ENCODE peak calls at places on chromosomes 7 and 10, in six cellular contexts. W is tibial nerve; S is CD8-positive, alpha-beta memory T cell; M is fibroblast of lung; E is neural progenitor cell; L is coronary artery. I is an unnamed sample.

GRCh38 chr10:116134316-116134715 is 138.7 kb downstream of the GFRA1 start:
- DNase-seq in E (no peak), S (no peak), M (peak; percentile 3), W (no peak), L (no peak), I (no peak)

GRCh38 chr7:31114593-31115343 is 62.7 kb downstream of the ADCYAP1R1 start:
- DNase-seq in E (peak; percentile 70), M (peak; percentile 53), L (no peak), W (no peak), S (no peak), I (no peak)

GRCh38 chr7:127885222-127885772 is 145.9 kb downstream of the LRRC4 start:
- DNase-seq in W (no peak), S (no peak), L (no peak), M (no peak), E (no peak), I (no peak)

GRCh38 chr7:159005618-159006017 is 139.0 kb downstream of the VIPR2 start:
- DNase-seq in L (no peak), M (no peak), W (no peak), E (no peak), S (no peak), I (no peak)

GRCh38 chr7:5314864-5315263 is 32.1 kb downstream of the SLC29A4 start:
- DNase-seq in S (no peak), W (no peak), L (no peak), E (no peak), M (no peak), I (no peak)

GRCh38 chr7:85094046-85094720 is 92.7 kb downstream of the SEMA3D start:
- DNase-seq in M (peak; percentile 69), W (peak; percentile 50), S (no peak), E (no peak), L (no peak), I (no peak)

GRCh38 chr10:30980951-30981616 is 50.6 kb downstream of the ZNF438 start:
- DNase-seq in M (peak; percentile 83), W (peak; percentile 83), S (no peak), L (no peak), E (no peak), I (no peak)

GRCh38 chr10:108783897-108784296 is 1139.4 kb downstream of the XPNPEP1 start:
- DNase-seq in S (no peak), W (no peak), E (peak; percentile 56), L (no peak), M (peak; percentile 36), I (no peak)

GRCh38 chr10:117005454-117006055 is 568 bp upstream of the SHTN1 start:
- DNase-seq in E (peak; percentile 75), S (no peak), L (no peak), M (no peak), W (no peak), I (no peak)

GRCh38 chr7:150716939-150717338 is 526 bp downstream of the GIMAP1 start:
- DNase-seq in L (no peak), S (no peak), E (no peak), M (no peak), W (no peak), I (no peak)

GRCh38 chr10:69988094-69988493 is 64.6 kb upstream of the MACROH2A2 start:
- DNase-seq in L (no peak), S (no peak), M (no peak), W (no peak), E (no peak), I (no peak)

GRCh38 chr7:47783456-47784240 is 164.6 kb downstream of the PKD1L1 start:
- DNase-seq in M (peak; percentile 98), S (no peak), W (peak; percentile 50), E (no peak), L (no peak), I (no peak)

DNA sequence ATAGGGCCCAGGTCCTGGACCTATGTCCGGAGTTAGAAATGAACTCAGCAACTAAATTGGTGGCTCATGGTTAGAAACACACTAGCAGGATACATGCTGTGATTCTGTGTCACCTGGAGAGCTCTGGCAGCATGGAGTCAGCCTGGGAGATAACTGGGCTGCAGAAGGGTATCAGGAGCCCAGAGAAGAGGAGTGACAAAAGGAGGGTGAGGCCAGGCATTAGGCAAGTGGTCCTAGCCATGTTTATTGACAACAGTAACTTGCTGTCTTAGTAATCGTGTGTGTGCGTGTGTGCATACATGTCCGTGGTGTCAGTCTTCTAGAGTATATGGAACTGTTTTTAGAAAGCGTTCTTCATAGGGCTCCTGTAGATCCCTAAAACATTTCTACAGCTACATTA is 157.5 kb upstream of the PHYHIPL start:
- DNase-seq in S (no peak), M (no peak), L (no peak), W (no peak), E (no peak), I (no peak)
- H3K4me3 ChIP-seq in S (no peak overlapping the region), M (peak overlapping the region; percentile 32), L (peak overlapping the region; percentile 50), W (no peak overlapping the region), E (no peak overlapping the region), I (no peak overlapping the region)

GRCh38 chr10:104333728-104334373 is 4.4 kb downstream of the ITPRIP start:
- DNase-seq in M (peak; percentile 8), E (no peak), W (no peak), S (no peak), L (peak; percentile 56), I (no peak)

GRCh38 chr10:104332243-104333036 is 5.8 kb downstream of the ITPRIP start:
- DNase-seq in W (no peak), L (peak; percentile 65), S (no peak), M (peak; percentile 32), E (no peak), I (no peak)

GRCh38 chr10:104333037-104333727 is 5.1 kb downstream of the ITPRIP start:
- DNase-seq in W (no peak), L (peak; percentile 63), M (peak; percentile 27), S (peak; percentile 88), E (no peak), I (peak; percentile 85)

GRCh38 chr10:104334965-104335650 is 3.2 kb downstream of the ITPRIP start:
- DNase-seq in M (no peak), E (no peak), S (no peak), L (peak; percentile 69), W (no peak), I (no peak)

GRCh38 chr10:104334561-104334960 is 3.7 kb downstream of the ITPRIP start:
- DNase-seq in L (peak; percentile 57), S (no peak), M (no peak), W (no peak), E (no peak), I (no peak)
- H3K4me3 ChIP-seq in L (peak overlapping the region; percentile 23), S (no peak overlapping the region), M (no peak overlapping the region), W (no peak overlapping the region), E (no peak overlapping the region), I (no peak overlapping the region)

GRCh38 chr10:88508054-88508453 is 75.1 kb downstream of the RNLS start:
- DNase-seq in E (no peak), S (no peak), M (no peak), W (no peak), L (no peak), I (no peak)
- H3K4me3 ChIP-seq in E (no peak overlapping the region), S (no peak overlapping the region), M (no peak overlapping the region), W (no peak overlapping the region), L (no peak overlapping the region), I (no peak overlapping the region)

DNA sequence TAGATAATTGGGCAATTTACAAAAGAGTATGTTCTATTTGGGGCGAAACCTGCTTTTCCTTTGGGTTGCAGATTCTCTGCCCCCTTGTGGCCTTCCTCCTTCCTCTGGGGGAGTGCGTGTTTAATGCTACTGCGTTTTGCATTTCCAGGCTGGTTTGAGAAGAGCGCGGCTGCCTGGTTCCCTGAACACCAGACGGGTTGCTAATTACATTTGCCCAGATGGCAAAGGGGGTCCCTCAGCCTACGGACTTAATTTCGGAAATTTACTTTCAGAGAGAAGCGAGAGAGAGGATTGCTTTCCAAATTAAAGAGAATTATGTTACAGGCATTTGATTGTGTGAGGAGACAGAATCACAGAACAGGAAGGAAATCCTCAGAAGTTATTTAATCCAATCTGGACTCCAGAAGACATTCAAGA is 91.9 kb upstream of the JAZF1 start:
- DNase-seq in M (peak; percentile 74), W (peak; percentile 48), S (peak; percentile 5), L (no peak), E (peak; percentile 71), I (no peak)
- H3K4me3 ChIP-seq in M (peak overlapping the region; percentile 6), W (no peak overlapping the region), S (no peak overlapping the region), L (no peak overlapping the region), E (no peak overlapping the region), I (no peak overlapping the region)

DNA sequence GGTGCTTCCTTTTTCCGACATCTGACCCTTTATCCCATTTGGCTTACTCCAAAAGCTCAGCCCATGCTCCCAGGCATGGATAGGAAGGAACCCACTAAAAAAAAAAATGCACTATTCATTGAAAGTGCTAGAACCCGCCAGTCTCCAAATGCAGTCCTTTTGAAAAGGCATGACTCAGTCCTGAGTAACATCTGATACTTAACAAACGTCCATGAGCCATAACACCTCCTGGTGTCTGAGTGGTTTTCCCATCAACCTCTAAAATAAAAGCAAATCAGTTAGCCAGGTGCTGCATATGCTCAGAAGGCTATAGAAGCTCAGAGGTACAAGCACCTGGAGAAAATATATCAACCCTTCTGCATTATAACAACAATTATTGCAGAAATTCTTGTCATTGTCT is 45.0 kb upstream of the CACUL1 start:
- DNase-seq in L (no peak), W (no peak), M (no peak), E (no peak), S (no peak), I (no peak)
- H3K4me3 ChIP-seq in L (no peak overlapping the region), W (no peak overlapping the region), M (no peak overlapping the region), E (no peak overlapping the region), S (no peak overlapping the region), I (no peak overlapping the region)

GRCh38 chr10:16686081-16686902 is 130.9 kb downstream of the RSU1 start:
- DNase-seq in E (no peak), W (no peak), L (no peak), S (no peak), M (no peak), I (no peak)
- H3K4me3 ChIP-seq in E (no peak overlapping the region), W (no peak overlapping the region), L (no peak overlapping the region), S (no peak overlapping the region), M (no peak overlapping the region), I (no peak overlapping the region)

DNA sequence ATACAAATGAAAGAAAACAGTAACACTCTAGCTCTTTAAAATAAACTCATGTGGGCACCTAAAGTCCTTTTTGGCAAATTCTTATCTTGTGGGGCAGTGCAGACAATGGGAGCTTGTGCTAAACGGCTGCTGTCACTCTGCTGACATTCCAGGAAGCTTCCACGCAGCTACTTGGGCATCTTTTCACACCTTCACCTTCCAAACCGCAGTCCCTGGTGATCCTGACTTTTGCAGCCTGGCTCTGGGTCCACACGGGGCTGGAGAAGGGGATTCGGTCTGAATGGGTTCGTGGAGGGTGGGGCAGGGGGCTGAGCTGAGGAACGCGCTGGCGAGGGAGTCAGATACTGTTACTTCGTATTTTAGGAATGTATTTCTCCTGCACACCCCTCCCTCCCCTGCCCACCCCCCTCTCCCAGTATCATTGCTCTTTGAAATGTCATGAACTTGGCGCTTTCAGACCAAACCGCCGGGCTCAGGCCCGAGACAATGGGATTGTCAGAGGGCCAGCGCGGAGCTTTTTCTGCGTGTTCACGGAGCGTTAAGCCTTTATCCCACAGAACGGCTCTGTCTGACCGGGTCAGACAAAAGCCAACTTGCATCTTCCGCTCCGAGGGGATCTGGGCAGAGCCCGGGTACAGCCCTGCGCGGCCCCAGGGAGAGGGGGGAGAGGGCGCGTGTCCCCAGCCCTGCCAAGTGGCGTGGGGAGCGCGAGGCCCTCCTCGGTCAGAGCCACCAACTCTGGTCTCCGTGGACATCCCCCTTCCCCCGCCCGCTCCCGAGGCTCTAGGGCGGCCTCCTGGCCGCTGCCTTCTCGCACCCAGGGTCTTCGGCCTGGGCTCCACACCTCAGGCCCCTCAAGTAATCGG is 76.7 kb upstream of the EN2 start:
- DNase-seq in W (no peak), L (no peak), E (peak; percentile 78), M (no peak), S (no peak), I (no peak)
- H3K4me3 ChIP-seq in W (peak overlapping the region; percentile 21), L (peak overlapping the region; percentile 63), E (peak overlapping the region; percentile 10), M (peak overlapping the region; percentile 14), S (no peak overlapping the region), I (no peak overlapping the region)

GRCh38 chr10:133060881-133061280 is 26.8 kb upstream of the ADGRA1 start:
- DNase-seq in L (no peak), S (no peak), M (no peak), E (no peak), W (no peak), I (no peak)
- H3K4me3 ChIP-seq in L (no peak overlapping the region), S (no peak overlapping the region), M (no peak overlapping the region), E (no peak overlapping the region), W (no peak overlapping the region), I (no peak overlapping the region)

I was measured in naive thymus-derived CD4-positive, alpha-beta T cell.